ENCODE peak calls at places on chromosomes 11 and 22, in four cellular contexts. Z is fibroblast of lung, P is A549, I is SK-N-SH. M is an unnamed sample.

GRCh38 chr22:44057411-44057987 is 33.4 kb downstream of the PARVB start:
- DNase-seq in I (no peak), P (no peak), Z (no peak), M (no peak)

GRCh38 chr11:94588366-94588952 is 21.3 kb downstream of the PIWIL4 start:
- DNase-seq in Z (no peak), P (no peak), I (no peak), M (no peak)

GRCh38 chr22:47168900-47169800 is 406.7 kb downstream of the TBC1D22A start:
- DNase-seq in I (peak; percentile 59), P (peak; percentile 6), Z (peak; percentile 21), M (no peak)

GRCh38 chr11:63595296-63595695 is 18.9 kb downstream of the PLAAT3 start:
- DNase-seq in I (no peak), Z (peak; percentile 50), P (no peak), M (no peak)

GRCh38 chr11:31995525-31996123 is 95.2 kb upstream of the RCN1 start:
- DNase-seq in I (no peak), P (peak; percentile 1), Z (peak; percentile 4), M (peak; percentile 29)

GRCh38 chr22:41517172-41518047 is 26.9 kb downstream of the POLR3H start:
- DNase-seq in Z (no peak), P (peak; percentile 48), I (peak; percentile 75), M (peak; percentile 53)

GRCh38 chr11:64900263-64900678 is 16.7 kb downstream of the ATG2A start:
- DNase-seq in P (peak; percentile 46), I (no peak), Z (no peak), M (no peak)

GRCh38 chr22:49656291-49656851 is 171.3 kb downstream of the BRD1 start:
- DNase-seq in P (no peak), I (no peak), Z (no peak), M (no peak)

GRCh38 chr11:35147273-35147672 is 8.3 kb downstream of the CD44 start:
- DNase-seq in Z (no peak), I (no peak), P (no peak), M (no peak)

GRCh38 chr11:1256257-1257045 is 33.6 kb downstream of the MUC5B start:
- DNase-seq in Z (no peak), I (peak; percentile 61), P (no peak), M (no peak)

GRCh38 chr11:123054301-123055065 is 7.5 kb downstream of the HSPA8 start:
- DNase-seq in P (peak; percentile 70), I (peak; percentile 75), Z (peak; percentile 66), M (peak; percentile 67)

GRCh38 chr22:49574205-49574604 is 253.5 kb downstream of the BRD1 start:
- DNase-seq in P (no peak), Z (no peak), I (peak; percentile 9), M (no peak)

GRCh38 chr11:18368236-18368635 is 26.1 kb upstream of the LDHA start:
- DNase-seq in I (no peak), Z (peak; percentile 75), P (no peak), M (peak; percentile 60)

GRCh38 chr22:50177537-50178470 is 7.3 kb downstream of the PANX2 start:
- DNase-seq in I (no peak), P (no peak), Z (no peak), M (no peak)

GRCh38 chr11:126084608-126084912 is 21.9 kb upstream of the CDON start:
- DNase-seq in Z (no peak), I (no peak), P (no peak), M (no peak)

GRCh38 chr11:119100246-119100959 is 1.2 kb downstream of the DPAGT1 start:
- DNase-seq in I (peak; percentile 53), P (peak; percentile 51), Z (peak; percentile 46), M (peak; percentile 65)

GRCh38 chr11:35526370-35526792 is 965 bp upstream of the PAMR1 start:
- DNase-seq in P (peak; percentile 50), Z (peak; percentile 38), I (no peak), M (peak; percentile 34)

GRCh38 chr11:74676596-74676995 is 54.6 kb downstream of the CHRDL2 start:
- DNase-seq in P (no peak), Z (no peak), I (no peak), M (no peak)

GRCh38 chr11:1744879-1745700 is 5.3 kb downstream of the IFITM10 start:
- DNase-seq in Z (no peak), P (no peak), I (peak; percentile 88), M (no peak)

GRCh38 chr11:119169272-119169719 is 771 bp downstream of the NLRX1 start:
- DNase-seq in Z (peak; percentile 69), P (peak; percentile 58), I (no peak), M (peak; percentile 39)

GRCh38 chr11:2990617-2991476 is 1.3 kb downstream of the NAP1L4 start:
- DNase-seq in I (no peak), P (peak; percentile 28), Z (peak; percentile 9), M (no peak)

GRCh38 chr11:1564535-1565172 is 7.4 kb downstream of the DUSP8 start:
- DNase-seq in Z (peak; percentile 92), P (peak; percentile 38), I (peak; percentile 88), M (peak; percentile 67)

GRCh38 chr11:126311464-126312291 is 7.8 kb downstream of the DCPS start:
- DNase-seq in Z (no peak), P (no peak), I (no peak), M (peak; percentile 47)

GRCh38 chr11:61762798-61763197 is 10.4 kb downstream of the MYRF start:
- DNase-seq in I (peak; percentile 79), Z (no peak), P (no peak), M (no peak)

GRCh38 chr11:117808768-117809167 is 11.8 kb upstream of the DSCAML1 start:
- DNase-seq in P (peak; percentile 44), I (no peak), Z (no peak), M (no peak)

GRCh38 chr22:16915711-16916110 is 90.5 kb upstream of the XKR3 start:
- DNase-seq in P (no peak), I (no peak), Z (no peak), M (peak; percentile 4)

GRCh38 chr11:1437500-1437899 is 47.8 kb downstream of the BRSK2 start:
- DNase-seq in Z (peak; percentile 60), I (peak; percentile 81), P (peak; percentile 38), M (peak; percentile 16)

GRCh38 chr22:19901577-19902244 is 39.9 kb upstream of the COMT start:
- DNase-seq in I (no peak), Z (no peak), P (no peak), M (no peak)

GRCh38 chr11:98300777-98301176 is 720.0 kb upstream of the CNTN5 start:
- DNase-seq in I (no peak), P (no peak), Z (no peak), M (no peak)

GRCh38 chr11:18748766-18749375 is 22.9 kb upstream of the IGSF22 start:
- DNase-seq in P (no peak), Z (peak; percentile 65), I (no peak), M (no peak)

GRCh38 chr11:58775066-58775708 is 43.4 kb upstream of the GLYAT start:
- DNase-seq in I (no peak), P (no peak), Z (no peak), M (no peak)

GRCh38 chr11:20597924-20598484 is 1.4 kb upstream of the SLC6A5 start:
- DNase-seq in I (no peak), P (no peak), Z (no peak), M (no peak)

GRCh38 chr11:116654526-116654925 is 118.3 kb downstream of the BUD13 start:
- DNase-seq in Z (no peak), P (no peak), I (no peak), M (no peak)

GRCh38 chr22:36237462-36238347 is 1.6 kb downstream of the APOL2 start:
- DNase-seq in P (no peak), Z (no peak), I (no peak), M (peak; percentile 21)

DNA sequence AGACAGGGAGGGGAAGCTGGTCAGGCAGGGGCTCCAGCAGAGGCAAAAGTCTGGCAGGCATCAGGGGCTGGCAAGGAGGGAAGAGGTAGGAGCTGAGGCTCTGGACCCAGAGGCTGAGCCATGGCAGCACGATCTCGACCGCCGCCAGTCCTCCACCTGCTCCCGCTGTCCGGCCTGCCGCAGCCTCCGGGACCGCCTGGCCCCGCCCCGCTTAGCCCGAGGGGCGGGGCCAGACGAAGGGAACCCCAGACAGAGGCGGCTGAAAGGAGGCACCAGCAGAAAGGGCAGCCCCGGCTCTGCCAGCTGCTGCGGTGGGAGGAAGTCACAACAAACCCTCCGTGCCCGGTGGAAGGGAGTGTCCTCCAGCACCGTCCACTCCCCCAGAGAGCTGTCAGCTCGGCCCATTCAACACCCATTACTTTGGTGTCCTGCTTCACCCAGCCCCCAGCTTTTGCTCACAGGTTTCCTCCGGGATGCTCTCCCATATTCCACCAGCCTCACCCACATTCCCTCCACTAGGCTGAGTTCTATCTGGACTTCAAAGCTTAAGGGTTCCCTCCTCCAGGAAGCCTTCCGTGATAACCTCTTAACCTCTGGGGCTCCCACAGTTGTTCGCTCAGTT is at the start of gene MFNG:
- DNase-seq in I (peak; percentile 91), P (peak; percentile 54), Z (peak; percentile 20), M (no peak)
- H3K4me3 ChIP-seq in I (no peak within 1 kb of the TSS), P (no peak within 1 kb of the TSS), Z (no peak within 1 kb of the TSS), M (no peak within 1 kb of the TSS)

GRCh38 chr11:47499614-47500013 is 50.7 kb upstream of the RAPSN start:
- DNase-seq in Z (no peak), I (no peak), P (no peak), M (no peak)

GRCh38 chr11:47499160-47499559 is 50.2 kb upstream of the RAPSN start:
- DNase-seq in Z (no peak), I (no peak), P (no peak), M (no peak)

GRCh38 chr11:47500121-47500520 is 51.2 kb upstream of the RAPSN start:
- DNase-seq in Z (no peak), I (no peak), P (no peak), M (no peak)

GRCh38 chr11:47498149-47498548 is 49.2 kb upstream of the RAPSN start:
- DNase-seq in Z (no peak), I (no peak), P (no peak), M (no peak)

DNA sequence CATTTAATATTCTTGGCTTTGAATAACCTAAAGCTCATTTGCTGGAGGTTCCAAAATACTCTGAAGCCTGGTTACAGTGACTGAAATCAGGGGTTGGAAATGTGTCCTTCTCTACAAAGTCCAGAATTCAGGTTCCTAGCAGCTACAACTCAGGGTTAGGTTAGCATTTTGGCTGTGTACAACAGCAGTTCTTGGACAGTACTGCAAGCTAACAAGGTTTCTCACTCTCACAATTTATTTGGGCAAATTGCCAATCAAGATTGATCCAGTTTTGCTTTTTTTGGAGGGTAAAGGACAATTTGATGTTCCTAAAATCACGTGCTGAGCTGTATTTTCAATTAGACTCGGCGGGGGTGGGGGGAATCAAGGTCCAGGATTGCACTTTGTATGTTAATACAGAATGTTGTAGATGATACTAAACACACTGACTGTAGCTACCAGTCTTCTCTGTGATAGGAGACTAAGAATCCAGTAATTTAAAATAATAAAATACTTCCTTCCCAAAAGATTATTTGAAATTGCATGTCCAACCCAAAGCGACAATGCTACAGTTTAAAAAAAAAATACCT is 49.7 kb upstream of the RAPSN start:
- DNase-seq in Z (no peak), P (no peak), I (no peak), M (no peak)
- TF ChIP-seq CTCF in Z (no peak), P (no peak), I (no peak), M (no peak)

GRCh38 chr22:46035742-46036557 is 59.0 kb upstream of the WNT7B start:
- DNase-seq in I (peak; percentile 100), Z (peak; percentile 97), P (peak; percentile 98), M (peak; percentile 99)
- H3K4me3 ChIP-seq in I (peak overlapping the region; percentile 91), Z (peak overlapping the region; percentile 91), P (peak overlapping the region; percentile 82), M (peak overlapping the region; percentile 90)

GRCh38 chr11:93248602-93249001 is 50.8 kb upstream of the SLC36A4 start:
- DNase-seq in Z (no peak), I (no peak), P (no peak), M (peak; percentile 11)
- TF ChIP-seq CTCF in Z (peak; percentile 22), I (peak; percentile 42), P (no peak), M (peak; percentile 44)

GRCh38 chr11:108853864-108854263 is 189.0 kb downstream of the DDX10 start:
- DNase-seq in P (no peak), I (no peak), Z (no peak), M (peak; percentile 33)
- H3K4me3 ChIP-seq in P (no peak overlapping the region), I (no peak overlapping the region), Z (no peak overlapping the region), M (no peak overlapping the region)

M was measured in AG10803.